ENCODE peak calls at places on chromosome X, in ten cellular contexts. G, M, L, F, P, W, H, I, V and O are unnamed samples.

GRCh38 chrX:281166-281999 is at the start of gene PLCXD1:
- DNase-seq in G (no peak), M (no peak), L (no peak), F (no peak), P (no peak), W (no peak), H (no peak), I (peak; percentile 84), V (no peak), O (no peak)

GRCh38 chrX:7108995-7109634 is 38.4 kb upstream of the STS start:
- DNase-seq in G (no peak), M (no peak), L (no peak), F (no peak), P (no peak), W (no peak), H (no peak), I (peak; percentile 59), V (no peak), O (no peak)

GRCh38 chrX:9542106-9542764 is 77.4 kb downstream of the TBL1X start:
- DNase-seq in G (no peak), M (no peak), L (no peak), F (no peak), P (no peak), W (no peak), H (no peak), I (no peak), V (no peak), O (peak; percentile 59)

GRCh38 chrX:54248309-54248708 is 65.3 kb upstream of the FAM120C start:
- DNase-seq in G (no peak), M (no peak), L (no peak), F (no peak), P (peak; percentile 14), W (peak; percentile 9), H (no peak), I (peak; percentile 38), V (no peak), O (no peak)

GRCh38 chrX:30150196-30150895 is 65.0 kb upstream of the MAGEB2 start:
- DNase-seq in G (no peak), M (no peak), L (no peak), F (no peak), P (no peak), W (peak; percentile 22), H (no peak), I (no peak), V (no peak), O (no peak)

GRCh38 chrX:42948723-42949122 is 170.8 kb upstream of the PPP1R2C start:
- DNase-seq in G (peak; percentile 27), M (no peak), L (no peak), F (no peak), P (no peak), W (no peak), H (no peak), I (no peak), V (no peak), O (no peak)

GRCh38 chrX:52934704-52935468 is 23.4 kb downstream of the FAM156A start:
- DNase-seq in G (peak; percentile 88), M (peak; percentile 95), L (peak; percentile 95), F (peak; percentile 92), P (peak; percentile 95), W (peak; percentile 84), H (peak; percentile 91), I (peak; percentile 92), V (peak; percentile 99), O (peak; percentile 99)

GRCh38 chrX:24153796-24154189 is 4.3 kb downstream of the ZFX start:
- DNase-seq in G (no peak), M (no peak), L (no peak), F (no peak), P (no peak), W (no peak), H (no peak), I (no peak), V (no peak), O (no peak)

GRCh38 chrX:68307767-68308166 is 125.5 kb downstream of the OPHN1 start:
- DNase-seq in G (no peak), M (no peak), L (no peak), F (no peak), P (peak; percentile 16), W (peak; percentile 39), H (no peak), I (no peak), V (no peak), O (no peak)

GRCh38 chrX:151871244-151871643 is 41.4 kb upstream of the MAGEA4 start:
- DNase-seq in G (no peak), M (no peak), L (no peak), F (no peak), P (no peak), W (peak; percentile 93), H (no peak), I (no peak), V (no peak), O (no peak)

GRCh38 chrX:153609917-153610833 is 11.2 kb upstream of the CCNQ start:
- DNase-seq in G (peak; percentile 80), M (peak; percentile 62), L (peak; percentile 69), F (peak; percentile 66), P (peak; percentile 74), W (peak; percentile 15), H (peak; percentile 65), I (no peak), V (peak; percentile 87), O (peak; percentile 33)

GRCh38 chrX:49073641-49074575 is at the start of gene PRAF2:
- DNase-seq in G (peak; percentile 90), M (peak; percentile 93), L (peak; percentile 84), F (peak; percentile 80), P (peak; percentile 91), W (peak; percentile 65), H (peak; percentile 77), I (peak; percentile 89), V (peak; percentile 96), O (peak; percentile 97)

GRCh38 chrX:106692425-106693075 is 34.0 kb upstream of the RNF128 start:
- DNase-seq in G (no peak), M (no peak), L (no peak), F (no peak), P (no peak), W (no peak), H (no peak), I (no peak), V (no peak), O (no peak)

GRCh38 chrX:107825698-107826285 is at the start of gene MID2:
- DNase-seq in G (peak; percentile 48), M (peak; percentile 42), L (peak; percentile 35), F (no peak), P (no peak), W (peak; percentile 30), H (peak; percentile 17), I (no peak), V (peak; percentile 78), O (peak; percentile 94)

GRCh38 chrX:97070346-97070745 is 186.6 kb downstream of the RPA4 start:
- DNase-seq in G (no peak), M (no peak), L (no peak), F (no peak), P (no peak), W (no peak), H (no peak), I (no peak), V (no peak), O (no peak)

GRCh38 chrX:49061916-49062315 is 3.1 kb downstream of the CCDC120 start:
- DNase-seq in G (no peak), M (no peak), L (no peak), F (no peak), P (no peak), W (no peak), H (no peak), I (no peak), V (no peak), O (no peak)

GRCh38 chrX:29478336-29479069 is 736.9 kb upstream of the MAGEB2 start:
- DNase-seq in G (no peak), M (no peak), L (no peak), F (no peak), P (peak; percentile 37), W (no peak), H (no peak), I (peak; percentile 8), V (no peak), O (no peak)

GRCh38 chrX:136251042-136251991 is at the start of gene MAP7D3:
- DNase-seq in G (peak; percentile 63), M (peak; percentile 49), L (peak; percentile 51), F (peak; percentile 42), P (peak; percentile 70), W (peak; percentile 17), H (peak; percentile 57), I (peak; percentile 76), V (peak; percentile 82), O (no peak)

GRCh38 chrX:104482757-104483156 is 83.2 kb upstream of the IL1RAPL2 start:
- DNase-seq in G (no peak), M (no peak), L (no peak), F (no peak), P (peak; percentile 4), W (no peak), H (no peak), I (peak; percentile 1), V (no peak), O (no peak)

GRCh38 chrX:150421816-150422215 is 58.7 kb downstream of the MAMLD1 start:
- DNase-seq in G (no peak), M (peak; percentile 28), L (no peak), F (no peak), P (no peak), W (no peak), H (no peak), I (no peak), V (peak; percentile 75), O (no peak)

GRCh38 chrX:8724176-8724757 is 7.7 kb downstream of the ANOS1 start:
- DNase-seq in G (no peak), M (no peak), L (no peak), F (no peak), P (no peak), W (no peak), H (no peak), I (no peak), V (no peak), O (no peak)

GRCh38 chrX:40153335-40154221 is 55.8 kb upstream of the BCOR start:
- DNase-seq in G (peak; percentile 37), M (no peak), L (peak; percentile 50), F (no peak), P (peak; percentile 92), W (peak; percentile 41), H (no peak), I (peak; percentile 79), V (peak; percentile 70), O (no peak)